ENCODE peak calls at places on chromosome X, in six cellular contexts. R is ascending aorta, X is astrocyte, Q is PC-9, U is thyroid gland, E is fibroblast of lung. S is an unnamed sample.

GRCh38 chrX:110759785-110760184 is 35.8 kb downstream of the CHRDL1 start:
- DNase-seq in U (no peak), Q (no peak), R (no peak), X (peak), E (peak), S (no peak)

GRCh38 chrX:97306771-97307470 is 423.2 kb downstream of the RPA4 start:
- DNase-seq in E (no peak), U (no peak), Q (no peak), R (no peak), X (no peak), S (no peak)

GRCh38 chrX:1012678-1013300 is 199.7 kb downstream of the CRLF2 start:
- DNase-seq in X (no peak), R (no peak), Q (no peak), E (no peak), U (no peak), S (no peak)

GRCh38 chrX:28876415-28876814 is 289.2 kb downstream of the IL1RAPL1 start:
- DNase-seq in X (no peak), Q (no peak), R (no peak), U (no peak), E (no peak), S (no peak)

GRCh38 chrX:334971-335757 is 16.6 kb upstream of the GTPBP6 start:
- DNase-seq in E (no peak), X (no peak), Q (no peak), R (no peak), U (no peak), S (no peak)

GRCh38 chrX:39779952-39780783 is 317.6 kb downstream of the BCOR start:
- DNase-seq in R (no peak), E (no peak), X (no peak), U (no peak), Q (no peak), S (no peak)

GRCh38 chrX:72641601-72642000 is 69.0 kb upstream of the HDAC8 start:
- DNase-seq in Q (no peak), E (no peak), U (no peak), X (no peak), R (no peak), S (no peak)

GRCh38 chrX:10051866-10052265 is 84.7 kb downstream of the CLDN34 start:
- DNase-seq in X (no peak), U (no peak), R (no peak), E (no peak), Q (no peak), S (no peak)

GRCh38 chrX:16836371-16836770 is 33.8 kb downstream of the RBBP7 start:
- DNase-seq in X (peak), E (peak), R (no peak), Q (no peak), U (peak), S (peak)

GRCh38 chrX:150507251-150507856 is 61.1 kb upstream of the MTM1 start:
- DNase-seq in E (peak), R (no peak), U (no peak), X (no peak), Q (no peak), S (peak)

GRCh38 chrX:134537179-134537945 is 77.4 kb downstream of the HPRT1 start:
- DNase-seq in Q (peak), R (no peak), U (no peak), E (peak), X (peak), S (no peak)

GRCh38 chrX:29627833-29628232 is 587.5 kb upstream of the MAGEB2 start:
- DNase-seq in Q (no peak), R (no peak), X (peak), E (peak), U (no peak), S (no peak)

GRCh38 chrX:119880552-119881437 is 9.2 kb downstream of the NDUFA1 start:
- DNase-seq in U (peak), E (peak), Q (peak), X (peak), R (no peak), S (peak)

GRCh38 chrX:40468033-40468979 is 112.5 kb upstream of the ATP6AP2 start:
- DNase-seq in R (no peak), Q (peak), E (peak), U (peak), X (peak), S (peak)

GRCh38 chrX:120365320-120365719 is 3.4 kb downstream of the ATP1B4 start:
- DNase-seq in E (no peak), X (no peak), R (no peak), U (peak), Q (peak), S (peak)

DNA sequence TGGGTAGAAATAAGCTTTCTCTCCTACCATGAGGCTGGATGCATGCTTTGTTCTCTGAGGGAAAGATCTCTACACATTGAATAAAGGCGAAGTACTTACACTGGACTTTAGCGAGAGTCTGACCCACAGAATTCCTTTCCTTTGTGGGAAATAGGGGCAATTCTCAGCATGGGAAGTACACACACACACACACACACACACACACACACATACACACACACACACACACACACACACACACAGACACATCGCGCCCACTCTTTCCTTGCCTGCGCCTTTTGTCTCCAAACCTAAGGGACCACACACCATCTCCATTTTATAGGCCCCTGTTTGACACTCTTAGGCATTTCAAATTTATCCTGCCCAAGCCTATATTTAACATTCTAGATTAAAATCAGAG is 83.8 kb downstream of the LUZP4 start:
- DNase-seq in U (no peak), E (no peak), R (no peak), Q (no peak), X (no peak), S (no peak)
- H3K27ac ChIP-seq in U (no peak), E (no peak), R (no peak), Q (no peak), X (no peak), S (no peak)

GRCh38 chrX:38561126-38561868 is at the start of gene TSPAN7:
- DNase-seq in U (peak), Q (no peak), X (peak), R (peak), E (peak), S (peak)

GRCh38 chrX:38560776-38561125 is 591 bp upstream of the TSPAN7 start:
- DNase-seq in U (no peak), E (no peak), Q (no peak), R (no peak), X (no peak), S (no peak)

GRCh38 chrX:38558681-38559080 is 2.7 kb upstream of the TSPAN7 start:
- DNase-seq in Q (no peak), E (no peak), X (no peak), R (no peak), U (no peak), S (no peak)

GRCh38 chrX:38561951-38562719 is 793 bp downstream of the TSPAN7 start:
- DNase-seq in Q (no peak), R (peak), E (no peak), U (peak), X (no peak), S (peak)

GRCh38 chrX:38563006-38563405 is 1.7 kb downstream of the TSPAN7 start:
- DNase-seq in Q (no peak), U (no peak), X (no peak), R (no peak), E (no peak), S (no peak)
- H3K27ac ChIP-seq in Q (no peak), U (no peak), X (no peak), R (peak), E (no peak), S (peak)

GRCh38 chrX:30800901-30801300 is 88.2 kb downstream of the TAB3 start:
- DNase-seq in X (no peak), E (no peak), R (no peak), U (no peak), Q (no peak), S (no peak)
- H3K27ac ChIP-seq in X (no peak), E (no peak), R (no peak), U (no peak), Q (no peak), S (no peak)

GRCh38 chrX:48945517-48946348 is 11.7 kb downstream of the OTUD5 start:
- DNase-seq in X (no peak), E (peak), Q (peak), R (no peak), U (peak), S (peak)
- H3K27ac ChIP-seq in X (no peak), E (no peak), Q (no peak), R (no peak), U (no peak), S (no peak)

GRCh38 chrX:107721318-107721717 is 54.3 kb downstream of the TSC22D3 start:
- DNase-seq in X (no peak), E (no peak), R (no peak), Q (no peak), U (no peak), S (no peak)

GRCh38 chrX:107715331-107716044 is 60.1 kb downstream of the TSC22D3 start:
- DNase-seq in Q (peak), R (peak), E (peak), X (no peak), U (peak), S (peak)

GRCh38 chrX:107716816-107717700 is 58.5 kb downstream of the TSC22D3 start:
- DNase-seq in R (peak), U (peak), X (peak), E (peak), Q (peak), S (peak)

GRCh38 chrX:107716045-107716684 is 59.4 kb downstream of the TSC22D3 start:
- DNase-seq in Q (peak), X (peak), E (peak), U (no peak), R (peak), S (no peak)

GRCh38 chrX:107718156-107718621 is 57.4 kb downstream of the TSC22D3 start:
- DNase-seq in Q (peak), R (peak), E (peak), X (peak), U (peak), S (peak)
- H3K27ac ChIP-seq in Q (peak), R (peak), E (no peak), X (no peak), U (no peak), S (peak)

S was measured in adrenal gland.